ENCODE peak calls at places on chromosomes 16 and 17, in nine cellular contexts. G, R, J, L, T, C, D, Q and A are unnamed samples.

GRCh38 chr16:2047330-2048115 is at the start of the genes NTHL1 and TSC2:
- DNase-seq in G (peak; percentile 98), R (peak; percentile 82), J (peak; percentile 97), L (peak; percentile 98), T (peak; percentile 67), C (peak; percentile 92), D (peak; percentile 98), Q (peak; percentile 99), A (peak; percentile 98)

GRCh38 chr17:69228576-69228975 is at the start of gene ABCA10:
- DNase-seq in G (no peak), R (no peak), J (no peak), L (no peak), T (no peak), C (no peak), D (no peak), Q (no peak), A (no peak)

GRCh38 chr16:21628772-21629171 is 23.6 kb downstream of the IGSF6 start:
- DNase-seq in G (no peak), R (no peak), J (no peak), L (no peak), T (no peak), C (no peak), D (no peak), Q (no peak), A (no peak)

GRCh38 chr16:57365826-57366536 is 6.3 kb upstream of the CX3CL1 start:
- DNase-seq in G (no peak), R (no peak), J (no peak), L (peak; percentile 48), T (no peak), C (no peak), D (no peak), Q (peak; percentile 87), A (no peak)

GRCh38 chr16:68396481-68396880 is 51.8 kb downstream of the SMPD3 start:
- DNase-seq in G (no peak), R (no peak), J (peak; percentile 64), L (no peak), T (no peak), C (peak; percentile 55), D (no peak), Q (no peak), A (peak; percentile 46)

GRCh38 chr17:50146230-50146926 is 4.1 kb downstream of the PPP1R9B start:
- DNase-seq in G (no peak), R (no peak), J (no peak), L (no peak), T (no peak), C (no peak), D (peak; percentile 39), Q (no peak), A (no peak)

GRCh38 chr17:37176683-37177082 is 199.1 kb upstream of the C17orf78 start:
- DNase-seq in G (no peak), R (no peak), J (no peak), L (no peak), T (no peak), C (peak; percentile 16), D (no peak), Q (no peak), A (no peak)

GRCh38 chr17:48492401-48493298 is 38.2 kb downstream of the HOXB1 start:
- DNase-seq in G (peak; percentile 91), R (peak; percentile 49), J (peak; percentile 69), L (no peak), T (no peak), C (peak; percentile 77), D (peak; percentile 90), Q (no peak), A (peak; percentile 51)

GRCh38 chr16:29824589-29825144 is 4.4 kb downstream of the MVP start:
- DNase-seq in G (no peak), R (no peak), J (no peak), L (no peak), T (no peak), C (peak; percentile 65), D (no peak), Q (no peak), A (no peak)

GRCh38 chr17:75594499-75595283 is 7.1 kb downstream of the MYO15B start:
- DNase-seq in G (peak; percentile 64), R (no peak), J (no peak), L (peak; percentile 63), T (no peak), C (no peak), D (no peak), Q (no peak), A (no peak)

GRCh38 chr17:63120406-63120805 is 154.4 kb downstream of the TANC2 start:
- DNase-seq in G (no peak), R (no peak), J (no peak), L (no peak), T (no peak), C (peak; percentile 60), D (no peak), Q (no peak), A (no peak)

GRCh38 chr17:77200711-77201110 is 59.9 kb downstream of the SEC14L1 start:
- DNase-seq in G (no peak), R (no peak), J (no peak), L (peak; percentile 32), T (no peak), C (no peak), D (peak; percentile 70), Q (no peak), A (no peak)

GRCh38 chr17:47895856-47896671 is at the start of gene SP2:
- DNase-seq in G (peak; percentile 100), R (peak; percentile 100), J (peak; percentile 99), L (peak; percentile 100), T (peak; percentile 98), C (peak; percentile 100), D (peak; percentile 99), Q (peak; percentile 100), A (peak; percentile 99)

GRCh38 chr16:66984902-66985311 is 3.5 kb upstream of the CES4A start:
- DNase-seq in G (no peak), R (no peak), J (no peak), L (no peak), T (no peak), C (no peak), D (no peak), Q (no peak), A (no peak)

GRCh38 chr17:45406107-45406506 is 26.6 kb downstream of the ARHGAP27 start:
- DNase-seq in G (no peak), R (no peak), J (no peak), L (no peak), T (no peak), C (no peak), D (no peak), Q (no peak), A (no peak)

GRCh38 chr17:45402916-45403315 is 29.8 kb downstream of the ARHGAP27 start:
- DNase-seq in G (no peak), R (no peak), J (no peak), L (no peak), T (no peak), C (no peak), D (no peak), Q (no peak), A (no peak)

GRCh38 chr17:45404870-45405249 is 27.8 kb downstream of the ARHGAP27 start:
- DNase-seq in G (no peak), R (no peak), J (no peak), L (no peak), T (no peak), C (no peak), D (no peak), Q (no peak), A (no peak)

GRCh38 chr17:45405250-45406086 is 27.2 kb downstream of the ARHGAP27 start:
- DNase-seq in G (no peak), R (no peak), J (no peak), L (no peak), T (no peak), C (no peak), D (no peak), Q (no peak), A (peak; percentile 81)

GRCh38 chr17:45403906-45404490 is 28.7 kb downstream of the ARHGAP27 start:
- DNase-seq in G (no peak), R (no peak), J (no peak), L (no peak), T (no peak), C (no peak), D (no peak), Q (no peak), A (no peak)
- H3K36me3 ChIP-seq in G (no peaks in the 10 kb centered on the region), R (peaks cover 47% of the 10 kb centered on the region), J (peaks cover 72% of the 10 kb centered on the region), L (no peaks in the 10 kb centered on the region), T (peaks cover 28% of the 10 kb centered on the region), C (peaks cover 53% of the 10 kb centered on the region), D (no peaks in the 10 kb centered on the region), Q (peaks cover 54% of the 10 kb centered on the region), A (no peaks in the 10 kb centered on the region)

GRCh38 chr17:8520981-8521380 is 85.3 kb downstream of the NDEL1 start:
- DNase-seq in G (no peak), R (no peak), J (no peak), L (no peak), T (no peak), C (no peak), D (no peak), Q (no peak), A (no peak)

GRCh38 chr17:8514801-8515200 is 79.1 kb downstream of the NDEL1 start:
- DNase-seq in G (no peak), R (no peak), J (no peak), L (no peak), T (no peak), C (no peak), D (no peak), Q (no peak), A (no peak)

GRCh38 chr17:8518346-8518745 is 82.7 kb downstream of the NDEL1 start:
- DNase-seq in G (no peak), R (no peak), J (no peak), L (no peak), T (no peak), C (no peak), D (no peak), Q (no peak), A (no peak)

GRCh38 chr17:8522577-8522976 is 86.9 kb downstream of the NDEL1 start:
- DNase-seq in G (no peak), R (no peak), J (no peak), L (no peak), T (no peak), C (no peak), D (no peak), Q (no peak), A (no peak)

GRCh38 chr17:8518858-8519257 is 83.2 kb downstream of the NDEL1 start:
- DNase-seq in G (no peak), R (no peak), J (no peak), L (no peak), T (no peak), C (no peak), D (no peak), Q (no peak), A (no peak)
- H3K36me3 ChIP-seq in G (peaks cover 22% of the 10 kb centered on the region), R (no peaks in the 10 kb centered on the region), J (peaks cover 46% of the 10 kb centered on the region), L (peaks cover 74% of the 10 kb centered on the region), T (no peaks in the 10 kb centered on the region), C (no peaks in the 10 kb centered on the region), D (peaks cover 20% of the 10 kb centered on the region), Q (peaks cover 75% of the 10 kb centered on the region), A (peaks cover 2% of the 10 kb centered on the region)

GRCh38 chr16:46582313-46582712 is 38.9 kb downstream of the SHCBP1 start:
- DNase-seq in G (no peak), R (no peak), J (no peak), L (no peak), T (no peak), C (no peak), D (no peak), Q (no peak), A (no peak)
- H3K36me3 ChIP-seq in G (no peaks in the 10 kb centered on the region), R (no peaks in the 10 kb centered on the region), J (peaks cover 4% of the 10 kb centered on the region), L (no peaks in the 10 kb centered on the region), T (no peaks in the 10 kb centered on the region), C (peaks cover 35% of the 10 kb centered on the region), D (peaks cover 2% of the 10 kb centered on the region), Q (no peaks in the 10 kb centered on the region), A (peaks cover 33% of the 10 kb centered on the region)

DNA sequence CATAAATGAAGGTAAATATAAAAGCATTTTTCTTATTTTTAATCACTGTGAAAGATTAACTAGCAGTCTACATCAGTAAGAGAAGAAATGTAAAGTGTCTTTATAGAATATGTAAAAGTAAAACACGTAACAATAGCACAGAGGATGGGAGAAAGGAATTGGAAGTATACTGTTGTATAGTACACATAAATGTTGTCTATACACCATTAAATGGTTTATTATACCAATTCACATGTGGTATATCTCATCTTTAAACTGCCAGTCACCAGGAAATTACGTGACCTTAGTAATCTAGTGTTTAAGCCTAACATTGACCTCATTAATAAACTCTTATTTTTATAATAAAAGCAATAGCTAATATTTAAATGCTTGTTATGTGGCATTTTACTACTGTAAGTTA is 87.4 kb downstream of the USP32 start:
- DNase-seq in G (no peak), R (no peak), J (no peak), L (no peak), T (no peak), C (no peak), D (no peak), Q (no peak), A (no peak)
- H3K36me3 ChIP-seq in G (no peaks in the 10 kb centered on the region), R (no peaks in the 10 kb centered on the region), J (peaks cover 12% of the 10 kb centered on the region), L (peaks cover 4% of the 10 kb centered on the region), T (no peaks in the 10 kb centered on the region), C (peaks cover 9% of the 10 kb centered on the region), D (peaks cover 7% of the 10 kb centered on the region), Q (peaks cover 14% of the 10 kb centered on the region), A (no peaks in the 10 kb centered on the region)